ENCODE peak calls at places on chromosomes 2 and 18, in ten cellular contexts. One of them, this sample, is unnamed.

GRCh38 chr2:159614534-159615186 is 1.7 kb downstream of the BAZ2B start:
- DNase-seq in stomach: no peak
- DNase-seq in HCT116: peak
- DNase-seq in GM23338: no peak
- DNase-seq in HepG2: peak
- DNase-seq in breast epithelium: no peak
- DNase-seq in H1: no peak
- DNase-seq in SK-N-MC: no peak
- DNase-seq in SK-N-SH: no peak
- DNase-seq in GM12891: no peak
- DNase-seq in this sample: peak

GRCh38 chr2:120771111-120771555 is 35.5 kb downstream of the GLI2 start:
- DNase-seq in HCT116: peak
- DNase-seq in stomach: no peak
- DNase-seq in GM12891: no peak
- DNase-seq in SK-N-SH: no peak
- DNase-seq in HepG2: no peak
- DNase-seq in breast epithelium: no peak
- DNase-seq in H1: no peak
- DNase-seq in GM23338: no peak
- DNase-seq in SK-N-MC: no peak
- DNase-seq in this sample: no peak

GRCh38 chr2:223513771-223514455 is 88.2 kb downstream of the SCG2 start:
- DNase-seq in HCT116: no peak
- DNase-seq in SK-N-MC: no peak
- DNase-seq in stomach: no peak
- DNase-seq in SK-N-SH: no peak
- DNase-seq in HepG2: no peak
- DNase-seq in H1: no peak
- DNase-seq in breast epithelium: no peak
- DNase-seq in GM12891: no peak
- DNase-seq in GM23338: no peak
- DNase-seq in this sample: no peak

GRCh38 chr2:204881519-204882111 is 336.3 kb downstream of the PARD3B start:
- DNase-seq in HepG2: no peak
- DNase-seq in H1: no peak
- DNase-seq in GM23338: peak
- DNase-seq in GM12891: no peak
- DNase-seq in stomach: no peak
- DNase-seq in HCT116: no peak
- DNase-seq in SK-N-MC: no peak
- DNase-seq in breast epithelium: no peak
- DNase-seq in SK-N-SH: no peak
- DNase-seq in this sample: no peak

GRCh38 chr18:59837586-59837985 is 62.2 kb upstream of the PMAIP1 start:
- DNase-seq in HepG2: peak
- DNase-seq in GM23338: peak
- DNase-seq in GM12891: no peak
- DNase-seq in HCT116: peak
- DNase-seq in SK-N-MC: peak
- DNase-seq in stomach: peak
- DNase-seq in H1: no peak
- DNase-seq in breast epithelium: no peak
- DNase-seq in SK-N-SH: peak
- DNase-seq in this sample: peak

GRCh38 chr2:73174941-73175662 is 27.3 kb upstream of the NOTO start:
- DNase-seq in H1: no peak
- DNase-seq in breast epithelium: no peak
- DNase-seq in HepG2: no peak
- DNase-seq in SK-N-MC: no peak
- DNase-seq in SK-N-SH: no peak
- DNase-seq in stomach: no peak
- DNase-seq in GM12891: no peak
- DNase-seq in HCT116: no peak
- DNase-seq in GM23338: no peak
- DNase-seq in this sample: no peak

GRCh38 chr2:201157694-201158093 is 25.2 kb upstream of the CASP10 start:
- DNase-seq in SK-N-MC: no peak
- DNase-seq in SK-N-SH: no peak
- DNase-seq in HepG2: no peak
- DNase-seq in HCT116: no peak
- DNase-seq in H1: no peak
- DNase-seq in stomach: no peak
- DNase-seq in GM23338: no peak
- DNase-seq in GM12891: no peak
- DNase-seq in breast epithelium: no peak
- DNase-seq in this sample: no peak

GRCh38 chr2:31318360-31319336 is 84.7 kb downstream of the EHD3 start:
- DNase-seq in breast epithelium: no peak
- DNase-seq in SK-N-SH: no peak
- DNase-seq in HCT116: no peak
- DNase-seq in HepG2: no peak
- DNase-seq in GM23338: no peak
- DNase-seq in SK-N-MC: peak
- DNase-seq in stomach: no peak
- DNase-seq in H1: no peak
- DNase-seq in GM12891: no peak
- DNase-seq in this sample: no peak

GRCh38 chr2:114598329-114598728 is 155.9 kb downstream of the DPP10 start:
- DNase-seq in HCT116: no peak
- DNase-seq in breast epithelium: no peak
- DNase-seq in SK-N-MC: no peak
- DNase-seq in SK-N-SH: no peak
- DNase-seq in stomach: no peak
- DNase-seq in H1: no peak
- DNase-seq in GM12891: no peak
- DNase-seq in GM23338: no peak
- DNase-seq in HepG2: no peak
- DNase-seq in this sample: no peak

GRCh38 chr2:96625571-96626552 is 12.2 kb downstream of the KANSL3 start:
- DNase-seq in H1: no peak
- DNase-seq in HCT116: no peak
- DNase-seq in GM12891: no peak
- DNase-seq in SK-N-MC: no peak
- DNase-seq in breast epithelium: no peak
- DNase-seq in GM23338: no peak
- DNase-seq in stomach: no peak
- DNase-seq in HepG2: no peak
- DNase-seq in SK-N-SH: no peak
- DNase-seq in this sample: no peak

GRCh38 chr2:38147333-38148121 is 71.6 kb upstream of the CYP1B1 start:
- DNase-seq in SK-N-MC: no peak
- DNase-seq in breast epithelium: no peak
- DNase-seq in SK-N-SH: no peak
- DNase-seq in HepG2: no peak
- DNase-seq in HCT116: no peak
- DNase-seq in GM12891: no peak
- DNase-seq in GM23338: no peak
- DNase-seq in stomach: no peak
- DNase-seq in H1: no peak
- DNase-seq in this sample: no peak

GRCh38 chr2:233368756-233369155 is 14.5 kb downstream of the DGKD start:
- DNase-seq in HepG2: no peak
- DNase-seq in GM12891: no peak
- DNase-seq in breast epithelium: no peak
- DNase-seq in H1: no peak
- DNase-seq in GM23338: no peak
- DNase-seq in HCT116: no peak
- DNase-seq in SK-N-MC: no peak
- DNase-seq in stomach: no peak
- DNase-seq in SK-N-SH: no peak
- DNase-seq in this sample: no peak

GRCh38 chr18:46294325-46294724 is 190.1 kb downstream of the HAUS1 start:
- DNase-seq in HCT116: no peak
- DNase-seq in GM23338: no peak
- DNase-seq in SK-N-MC: no peak
- DNase-seq in GM12891: no peak
- DNase-seq in stomach: no peak
- DNase-seq in HepG2: no peak
- DNase-seq in SK-N-SH: no peak
- DNase-seq in breast epithelium: no peak
- DNase-seq in H1: no peak
- DNase-seq in this sample: no peak

DNA sequence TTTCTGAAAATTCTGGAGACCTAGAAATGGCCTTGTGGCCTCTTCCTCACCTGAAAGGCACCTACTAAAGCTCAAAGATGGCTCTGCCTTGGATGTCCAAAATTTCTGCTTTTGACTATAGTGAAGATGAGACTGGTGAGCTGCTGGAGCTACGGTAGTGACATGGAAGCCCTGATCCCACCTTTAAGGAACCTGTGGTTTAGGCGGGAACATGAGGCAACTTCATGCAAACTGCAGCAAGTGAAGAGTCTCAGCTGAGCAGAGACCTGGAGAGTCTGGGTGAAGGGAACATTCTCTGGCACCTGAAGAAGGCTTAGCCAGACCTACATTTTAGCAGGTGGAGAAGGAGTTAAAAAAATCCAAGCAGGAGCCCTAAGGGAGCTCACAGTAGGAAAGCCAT is 40.0 kb downstream of the GORASP2 start:
- DNase-seq in HCT116: no peak
- DNase-seq in H1: no peak
- DNase-seq in GM12891: no peak
- DNase-seq in GM23338: no peak
- DNase-seq in breast epithelium: no peak
- DNase-seq in SK-N-MC: no peak
- DNase-seq in stomach: no peak
- DNase-seq in HepG2: no peak
- DNase-seq in SK-N-SH: no peak
- DNase-seq in this sample: no peak
- TF ChIP-seq POLR2AphosphoS5 in HCT116: no peak
- TF ChIP-seq POLR2AphosphoS5 in H1: no peak
- TF ChIP-seq POLR2AphosphoS5 in GM12891: no peak
- TF ChIP-seq POLR2AphosphoS5 in GM23338: no peak
- TF ChIP-seq POLR2AphosphoS5 in breast epithelium: no peak
- TF ChIP-seq POLR2AphosphoS5 in SK-N-MC: no peak
- TF ChIP-seq POLR2AphosphoS5 in stomach: no peak
- TF ChIP-seq POLR2AphosphoS5 in HepG2: no peak
- TF ChIP-seq POLR2AphosphoS5 in SK-N-SH: no peak
- TF ChIP-seq POLR2AphosphoS5 in this sample: no peak

DNA sequence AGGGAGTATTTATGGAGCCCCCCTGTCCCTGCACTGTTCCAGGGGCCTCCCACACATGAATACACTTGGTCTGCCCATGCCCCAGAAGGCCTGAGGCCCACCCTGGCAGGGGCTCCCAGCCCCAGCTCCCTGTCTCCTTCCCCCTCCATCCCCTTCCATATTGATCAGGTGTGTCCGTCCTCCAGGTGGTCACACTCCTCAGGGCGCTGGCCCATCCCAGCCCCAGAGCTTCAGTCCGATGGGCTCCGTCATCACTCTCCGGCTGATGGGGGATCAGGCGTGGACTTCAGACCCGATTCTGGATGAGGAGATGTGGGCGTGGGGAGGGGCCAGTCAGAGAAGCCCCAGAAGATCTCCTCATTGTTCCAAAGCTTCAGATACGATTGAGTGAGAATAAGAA is 279.8 kb downstream of the NDUFA10 start:
- DNase-seq in stomach: no peak
- DNase-seq in GM12891: no peak
- DNase-seq in H1: no peak
- DNase-seq in SK-N-MC: no peak
- DNase-seq in SK-N-SH: no peak
- DNase-seq in GM23338: no peak
- DNase-seq in HCT116: no peak
- DNase-seq in HepG2: no peak
- DNase-seq in breast epithelium: no peak
- DNase-seq in this sample: no peak
- TF ChIP-seq POLR2AphosphoS5 in stomach: no peak
- TF ChIP-seq POLR2AphosphoS5 in GM12891: no peak
- TF ChIP-seq POLR2AphosphoS5 in H1: no peak
- TF ChIP-seq POLR2AphosphoS5 in SK-N-MC: no peak
- TF ChIP-seq POLR2AphosphoS5 in SK-N-SH: no peak
- TF ChIP-seq POLR2AphosphoS5 in GM23338: no peak
- TF ChIP-seq POLR2AphosphoS5 in HCT116: no peak
- TF ChIP-seq POLR2AphosphoS5 in HepG2: no peak
- TF ChIP-seq POLR2AphosphoS5 in breast epithelium: no peak
- TF ChIP-seq POLR2AphosphoS5 in this sample: no peak

DNA sequence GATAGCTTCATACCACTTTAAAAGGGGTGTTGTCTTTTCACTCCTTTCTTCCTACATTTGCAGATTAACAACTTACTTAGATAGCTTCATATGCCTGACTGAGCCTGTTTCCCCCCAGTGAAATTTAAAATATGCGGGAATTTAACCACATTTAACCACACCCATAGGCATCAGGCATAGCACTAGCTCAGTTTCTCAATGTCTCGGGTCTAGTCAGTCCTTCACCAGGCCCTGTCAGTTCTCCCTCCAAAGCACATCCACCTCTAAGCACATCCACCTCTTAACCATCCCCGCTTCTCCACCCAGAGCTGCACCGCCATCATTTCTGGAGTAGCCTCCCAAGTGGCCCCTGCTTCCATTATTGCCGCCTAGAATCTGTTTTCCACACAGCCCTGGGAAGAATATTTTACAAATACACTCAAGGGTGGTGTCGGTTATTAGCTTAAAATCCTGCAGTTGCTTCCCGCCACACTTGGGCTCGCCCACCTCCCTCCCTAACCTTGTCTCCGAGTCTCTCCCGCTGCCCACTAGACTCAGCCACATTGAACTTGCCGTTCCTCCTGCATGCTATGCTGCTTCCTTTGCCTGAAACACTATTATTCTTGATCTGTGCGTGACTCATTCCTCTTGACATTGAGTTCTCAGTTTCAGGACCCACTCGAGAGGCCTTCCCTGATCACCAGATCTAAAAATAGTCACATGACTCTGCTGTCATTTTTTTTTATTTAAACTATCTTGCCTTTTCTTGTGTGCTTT is 68.3 kb downstream of the SPTBN1 start:
- DNase-seq in stomach: no peak
- DNase-seq in HCT116: no peak
- DNase-seq in H1: no peak
- DNase-seq in GM23338: peak
- DNase-seq in breast epithelium: no peak
- DNase-seq in SK-N-SH: no peak
- DNase-seq in GM12891: no peak
- DNase-seq in SK-N-MC: no peak
- DNase-seq in HepG2: no peak
- DNase-seq in this sample: peak
- TF ChIP-seq POLR2AphosphoS5 in stomach: no peak
- TF ChIP-seq POLR2AphosphoS5 in HCT116: no peak
- TF ChIP-seq POLR2AphosphoS5 in H1: no peak
- TF ChIP-seq POLR2AphosphoS5 in GM23338: no peak
- TF ChIP-seq POLR2AphosphoS5 in breast epithelium: no peak
- TF ChIP-seq POLR2AphosphoS5 in SK-N-SH: no peak
- TF ChIP-seq POLR2AphosphoS5 in GM12891: no peak
- TF ChIP-seq POLR2AphosphoS5 in SK-N-MC: no peak
- TF ChIP-seq POLR2AphosphoS5 in HepG2: no peak
- TF ChIP-seq POLR2AphosphoS5 in this sample: no peak

DNA sequence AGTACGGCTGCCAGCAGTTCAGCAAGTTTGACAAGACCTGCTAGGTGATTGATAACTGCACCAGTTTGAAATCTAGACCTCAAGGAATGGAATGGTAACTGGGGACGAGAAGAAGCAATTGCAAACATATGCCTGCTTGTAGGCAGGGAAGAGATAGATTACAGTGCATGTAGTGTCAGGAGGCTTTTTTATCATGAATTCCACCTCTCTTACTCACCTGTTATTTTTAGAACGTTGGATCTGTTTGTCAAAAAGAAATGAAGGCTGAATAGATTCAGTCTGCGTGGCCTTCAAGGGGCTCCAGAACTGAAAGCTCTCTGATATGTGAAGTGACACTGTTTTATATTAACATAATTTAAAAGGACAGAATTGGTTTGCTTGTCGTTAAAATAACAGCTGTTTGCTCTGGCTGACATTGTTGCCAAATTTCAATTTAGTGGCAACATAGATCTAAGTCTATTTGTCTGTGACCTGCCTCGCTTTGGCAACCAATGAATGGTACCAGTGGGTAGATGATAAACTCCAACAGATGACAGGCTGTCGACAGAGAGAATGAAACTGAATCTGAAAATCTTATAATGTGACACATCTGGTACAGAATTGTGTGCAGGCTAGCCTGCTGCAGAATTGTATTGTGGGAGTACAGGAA is 199.4 kb downstream of the ZNF407 start:
- DNase-seq in GM12891: no peak
- DNase-seq in stomach: no peak
- DNase-seq in HepG2: peak
- DNase-seq in HCT116: peak
- DNase-seq in GM23338: no peak
- DNase-seq in H1: no peak
- DNase-seq in breast epithelium: no peak
- DNase-seq in SK-N-MC: no peak
- DNase-seq in SK-N-SH: peak
- DNase-seq in this sample: peak
- TF ChIP-seq POLR2AphosphoS5 in GM12891: no peak
- TF ChIP-seq POLR2AphosphoS5 in stomach: no peak
- TF ChIP-seq POLR2AphosphoS5 in HepG2: no peak
- TF ChIP-seq POLR2AphosphoS5 in HCT116: no peak
- TF ChIP-seq POLR2AphosphoS5 in GM23338: no peak
- TF ChIP-seq POLR2AphosphoS5 in H1: no peak
- TF ChIP-seq POLR2AphosphoS5 in breast epithelium: no peak
- TF ChIP-seq POLR2AphosphoS5 in SK-N-MC: no peak
- TF ChIP-seq POLR2AphosphoS5 in SK-N-SH: peak
- TF ChIP-seq POLR2AphosphoS5 in this sample: no peak

This sample was measured in K562.